ENCODE peak calls at places on chromosome 20, in nine cellular contexts. One of them, this sample, is unnamed.
A peak's percentile ranks its signal among the peaks of the same experiment; 100 is the strongest.

GRCh38 chr20:43248341-43248740 is 58.6 kb upstream of the PTPRT start:
- DNase-seq in stimulated activated CD4-positive, alpha-beta T cell treated with anti-CD3 and anti-CD28 coated beads, Interleukin-2, amount 100 ng/mL, for 48 hours: no peak
- DNase-seq in substantia nigra: no peak
- DNase-seq in iPS DF 6.9: no peak
- DNase-seq in HCT116: no peak
- DNase-seq in activated T-helper 1 cell treated with anti-CD3 and anti-CD28 coated beads, Interleukin-12 subunit alpha, Interleukin-12 subunit beta, Interleukin-2, Interleukin-4 antibody, amounts not matched to agents 30 ng/mL and 10 ng/mL and 1 ng/mL, durations not matched to agents 14 hours and 24 hours and 36 hours: no peak
- DNase-seq in NCI-H1105: no peak
- DNase-seq in NAMALWA: no peak
- DNase-seq in Caki2: no peak
- DNase-seq in this sample: no peak

GRCh38 chr20:36624925-36625324 is 19.3 kb downstream of the RAB5IF start:
- DNase-seq in stimulated activated CD4-positive, alpha-beta T cell treated with anti-CD3 and anti-CD28 coated beads, Interleukin-2, amount 100 ng/mL, for 48 hours: no peak
- DNase-seq in substantia nigra: no peak
- DNase-seq in iPS DF 6.9: no peak
- DNase-seq in HCT116: no peak
- DNase-seq in activated T-helper 1 cell treated with anti-CD3 and anti-CD28 coated beads, Interleukin-12 subunit alpha, Interleukin-12 subunit beta, Interleukin-2, Interleukin-4 antibody, amounts not matched to agents 30 ng/mL and 10 ng/mL and 1 ng/mL, durations not matched to agents 14 hours and 24 hours and 36 hours: no peak
- DNase-seq in NCI-H1105: no peak
- DNase-seq in NAMALWA: no peak
- DNase-seq in Caki2: no peak
- DNase-seq in this sample: no peak

GRCh38 chr20:4989570-4989969 is 11.7 kb downstream of the SLC23A2 start:
- DNase-seq in stimulated activated CD4-positive, alpha-beta T cell treated with anti-CD3 and anti-CD28 coated beads, Interleukin-2, amount 100 ng/mL, for 48 hours: no peak
- DNase-seq in substantia nigra: no peak
- DNase-seq in iPS DF 6.9: no peak
- DNase-seq in HCT116: no peak
- DNase-seq in activated T-helper 1 cell treated with anti-CD3 and anti-CD28 coated beads, Interleukin-12 subunit alpha, Interleukin-12 subunit beta, Interleukin-2, Interleukin-4 antibody, amounts not matched to agents 30 ng/mL and 10 ng/mL and 1 ng/mL, durations not matched to agents 14 hours and 24 hours and 36 hours: no peak
- DNase-seq in NCI-H1105: no peak
- DNase-seq in NAMALWA: peak; percentile 91
- DNase-seq in Caki2: no peak
- DNase-seq in this sample: no peak

GRCh38 chr20:52150440-52151258 is 40.9 kb downstream of the ZFP64 start:
- DNase-seq in stimulated activated CD4-positive, alpha-beta T cell treated with anti-CD3 and anti-CD28 coated beads, Interleukin-2, amount 100 ng/mL, for 48 hours: peak; percentile 17
- DNase-seq in substantia nigra: no peak
- DNase-seq in iPS DF 6.9: peak; percentile 29
- DNase-seq in HCT116: peak; percentile 33
- DNase-seq in activated T-helper 1 cell treated with anti-CD3 and anti-CD28 coated beads, Interleukin-12 subunit alpha, Interleukin-12 subunit beta, Interleukin-2, Interleukin-4 antibody, amounts not matched to agents 30 ng/mL and 10 ng/mL and 1 ng/mL, durations not matched to agents 14 hours and 24 hours and 36 hours: no peak
- DNase-seq in NCI-H1105: peak; percentile 23
- DNase-seq in NAMALWA: peak; percentile 62
- DNase-seq in Caki2: peak; percentile 31
- DNase-seq in this sample: no peak

GRCh38 chr20:51067792-51068191 is 44.9 kb upstream of the KCNG1 start:
- DNase-seq in stimulated activated CD4-positive, alpha-beta T cell treated with anti-CD3 and anti-CD28 coated beads, Interleukin-2, amount 100 ng/mL, for 48 hours: no peak
- DNase-seq in substantia nigra: no peak
- DNase-seq in iPS DF 6.9: no peak
- DNase-seq in HCT116: no peak
- DNase-seq in activated T-helper 1 cell treated with anti-CD3 and anti-CD28 coated beads, Interleukin-12 subunit alpha, Interleukin-12 subunit beta, Interleukin-2, Interleukin-4 antibody, amounts not matched to agents 30 ng/mL and 10 ng/mL and 1 ng/mL, durations not matched to agents 14 hours and 24 hours and 36 hours: no peak
- DNase-seq in NCI-H1105: no peak
- DNase-seq in NAMALWA: no peak
- DNase-seq in Caki2: no peak
- DNase-seq in this sample: no peak

GRCh38 chr20:62646851-62647520 is 4.7 kb downstream of the SLCO4A1 start:
- DNase-seq in stimulated activated CD4-positive, alpha-beta T cell treated with anti-CD3 and anti-CD28 coated beads, Interleukin-2, amount 100 ng/mL, for 48 hours: no peak
- DNase-seq in substantia nigra: no peak
- DNase-seq in iPS DF 6.9: no peak
- DNase-seq in HCT116: no peak
- DNase-seq in activated T-helper 1 cell treated with anti-CD3 and anti-CD28 coated beads, Interleukin-12 subunit alpha, Interleukin-12 subunit beta, Interleukin-2, Interleukin-4 antibody, amounts not matched to agents 30 ng/mL and 10 ng/mL and 1 ng/mL, durations not matched to agents 14 hours and 24 hours and 36 hours: no peak
- DNase-seq in NCI-H1105: no peak
- DNase-seq in NAMALWA: peak; percentile 40
- DNase-seq in Caki2: no peak
- DNase-seq in this sample: no peak

GRCh38 chr20:34300809-34301586 is 2.2 kb downstream of the AHCY start:
- DNase-seq in stimulated activated CD4-positive, alpha-beta T cell treated with anti-CD3 and anti-CD28 coated beads, Interleukin-2, amount 100 ng/mL, for 48 hours: no peak
- DNase-seq in substantia nigra: no peak
- DNase-seq in iPS DF 6.9: no peak
- DNase-seq in HCT116: no peak
- DNase-seq in activated T-helper 1 cell treated with anti-CD3 and anti-CD28 coated beads, Interleukin-12 subunit alpha, Interleukin-12 subunit beta, Interleukin-2, Interleukin-4 antibody, amounts not matched to agents 30 ng/mL and 10 ng/mL and 1 ng/mL, durations not matched to agents 14 hours and 24 hours and 36 hours: no peak
- DNase-seq in NCI-H1105: no peak
- DNase-seq in NAMALWA: peak; percentile 31
- DNase-seq in Caki2: no peak
- DNase-seq in this sample: no peak

GRCh38 chr20:25285856-25286798 is 38.2 kb downstream of the PYGB start:
- DNase-seq in stimulated activated CD4-positive, alpha-beta T cell treated with anti-CD3 and anti-CD28 coated beads, Interleukin-2, amount 100 ng/mL, for 48 hours: no peak
- DNase-seq in substantia nigra: no peak
- DNase-seq in iPS DF 6.9: no peak
- DNase-seq in HCT116: no peak
- DNase-seq in activated T-helper 1 cell treated with anti-CD3 and anti-CD28 coated beads, Interleukin-12 subunit alpha, Interleukin-12 subunit beta, Interleukin-2, Interleukin-4 antibody, amounts not matched to agents 30 ng/mL and 10 ng/mL and 1 ng/mL, durations not matched to agents 14 hours and 24 hours and 36 hours: no peak
- DNase-seq in NCI-H1105: no peak
- DNase-seq in NAMALWA: no peak
- DNase-seq in Caki2: no peak
- DNase-seq in this sample: no peak

GRCh38 chr20:21102691-21103311 is 3.4 kb downstream of the LINC00237 start:
- DNase-seq in stimulated activated CD4-positive, alpha-beta T cell treated with anti-CD3 and anti-CD28 coated beads, Interleukin-2, amount 100 ng/mL, for 48 hours: no peak
- DNase-seq in substantia nigra: peak; percentile 64
- DNase-seq in iPS DF 6.9: no peak
- DNase-seq in HCT116: no peak
- DNase-seq in activated T-helper 1 cell treated with anti-CD3 and anti-CD28 coated beads, Interleukin-12 subunit alpha, Interleukin-12 subunit beta, Interleukin-2, Interleukin-4 antibody, amounts not matched to agents 30 ng/mL and 10 ng/mL and 1 ng/mL, durations not matched to agents 14 hours and 24 hours and 36 hours: peak; percentile 38
- DNase-seq in NCI-H1105: no peak
- DNase-seq in NAMALWA: no peak
- DNase-seq in Caki2: no peak
- DNase-seq in this sample: no peak

GRCh38 chr20:43820742-43821330 is 93.8 kb upstream of the TOX2 start:
- DNase-seq in stimulated activated CD4-positive, alpha-beta T cell treated with anti-CD3 and anti-CD28 coated beads, Interleukin-2, amount 100 ng/mL, for 48 hours: no peak
- DNase-seq in substantia nigra: no peak
- DNase-seq in iPS DF 6.9: no peak
- DNase-seq in HCT116: no peak
- DNase-seq in activated T-helper 1 cell treated with anti-CD3 and anti-CD28 coated beads, Interleukin-12 subunit alpha, Interleukin-12 subunit beta, Interleukin-2, Interleukin-4 antibody, amounts not matched to agents 30 ng/mL and 10 ng/mL and 1 ng/mL, durations not matched to agents 14 hours and 24 hours and 36 hours: no peak
- DNase-seq in NCI-H1105: no peak
- DNase-seq in NAMALWA: no peak
- DNase-seq in Caki2: no peak
- DNase-seq in this sample: no peak

GRCh38 chr20:13325033-13325432 is 104.0 kb downstream of the ISM1 start:
- DNase-seq in stimulated activated CD4-positive, alpha-beta T cell treated with anti-CD3 and anti-CD28 coated beads, Interleukin-2, amount 100 ng/mL, for 48 hours: no peak
- DNase-seq in substantia nigra: no peak
- DNase-seq in iPS DF 6.9: peak; percentile 73
- DNase-seq in HCT116: peak; percentile 18
- DNase-seq in activated T-helper 1 cell treated with anti-CD3 and anti-CD28 coated beads, Interleukin-12 subunit alpha, Interleukin-12 subunit beta, Interleukin-2, Interleukin-4 antibody, amounts not matched to agents 30 ng/mL and 10 ng/mL and 1 ng/mL, durations not matched to agents 14 hours and 24 hours and 36 hours: no peak
- DNase-seq in NCI-H1105: no peak
- DNase-seq in NAMALWA: peak; percentile 15
- DNase-seq in Caki2: peak; percentile 55
- DNase-seq in this sample: no peak

GRCh38 chr20:3686867-3687321 is 5.1 kb upstream of the ADAM33 start:
- DNase-seq in stimulated activated CD4-positive, alpha-beta T cell treated with anti-CD3 and anti-CD28 coated beads, Interleukin-2, amount 100 ng/mL, for 48 hours: no peak
- DNase-seq in substantia nigra: peak; percentile 64
- DNase-seq in iPS DF 6.9: no peak
- DNase-seq in HCT116: no peak
- DNase-seq in activated T-helper 1 cell treated with anti-CD3 and anti-CD28 coated beads, Interleukin-12 subunit alpha, Interleukin-12 subunit beta, Interleukin-2, Interleukin-4 antibody, amounts not matched to agents 30 ng/mL and 10 ng/mL and 1 ng/mL, durations not matched to agents 14 hours and 24 hours and 36 hours: no peak
- DNase-seq in NCI-H1105: no peak
- DNase-seq in NAMALWA: no peak
- DNase-seq in Caki2: peak; percentile 23
- DNase-seq in this sample: no peak

GRCh38 chr20:59063358-59064213 is 21.0 kb upstream of the PRELID3B start:
- DNase-seq in stimulated activated CD4-positive, alpha-beta T cell treated with anti-CD3 and anti-CD28 coated beads, Interleukin-2, amount 100 ng/mL, for 48 hours: no peak
- DNase-seq in substantia nigra: no peak
- DNase-seq in iPS DF 6.9: no peak
- DNase-seq in HCT116: peak; percentile 75
- DNase-seq in activated T-helper 1 cell treated with anti-CD3 and anti-CD28 coated beads, Interleukin-12 subunit alpha, Interleukin-12 subunit beta, Interleukin-2, Interleukin-4 antibody, amounts not matched to agents 30 ng/mL and 10 ng/mL and 1 ng/mL, durations not matched to agents 14 hours and 24 hours and 36 hours: no peak
- DNase-seq in NCI-H1105: no peak
- DNase-seq in NAMALWA: no peak
- DNase-seq in Caki2: peak; percentile 53
- DNase-seq in this sample: no peak

GRCh38 chr20:63284083-63284440 is 8.9 kb upstream of the COL20A1 start:
- DNase-seq in stimulated activated CD4-positive, alpha-beta T cell treated with anti-CD3 and anti-CD28 coated beads, Interleukin-2, amount 100 ng/mL, for 48 hours: no peak
- DNase-seq in substantia nigra: no peak
- DNase-seq in iPS DF 6.9: no peak
- DNase-seq in HCT116: no peak
- DNase-seq in activated T-helper 1 cell treated with anti-CD3 and anti-CD28 coated beads, Interleukin-12 subunit alpha, Interleukin-12 subunit beta, Interleukin-2, Interleukin-4 antibody, amounts not matched to agents 30 ng/mL and 10 ng/mL and 1 ng/mL, durations not matched to agents 14 hours and 24 hours and 36 hours: no peak
- DNase-seq in NCI-H1105: no peak
- DNase-seq in NAMALWA: no peak
- DNase-seq in Caki2: no peak
- DNase-seq in this sample: no peak

GRCh38 chr20:55155360-55155759 is 680.0 kb downstream of the DOK5 start:
- DNase-seq in stimulated activated CD4-positive, alpha-beta T cell treated with anti-CD3 and anti-CD28 coated beads, Interleukin-2, amount 100 ng/mL, for 48 hours: no peak
- DNase-seq in substantia nigra: no peak
- DNase-seq in iPS DF 6.9: no peak
- DNase-seq in HCT116: no peak
- DNase-seq in activated T-helper 1 cell treated with anti-CD3 and anti-CD28 coated beads, Interleukin-12 subunit alpha, Interleukin-12 subunit beta, Interleukin-2, Interleukin-4 antibody, amounts not matched to agents 30 ng/mL and 10 ng/mL and 1 ng/mL, durations not matched to agents 14 hours and 24 hours and 36 hours: no peak
- DNase-seq in NCI-H1105: no peak
- DNase-seq in NAMALWA: no peak
- DNase-seq in Caki2: no peak
- DNase-seq in this sample: no peak

GRCh38 chr20:57964011-57964862 is 254.4 kb upstream of the PMEPA1 start:
- DNase-seq in stimulated activated CD4-positive, alpha-beta T cell treated with anti-CD3 and anti-CD28 coated beads, Interleukin-2, amount 100 ng/mL, for 48 hours: no peak
- DNase-seq in substantia nigra: peak; percentile 63
- DNase-seq in iPS DF 6.9: no peak
- DNase-seq in HCT116: no peak
- DNase-seq in activated T-helper 1 cell treated with anti-CD3 and anti-CD28 coated beads, Interleukin-12 subunit alpha, Interleukin-12 subunit beta, Interleukin-2, Interleukin-4 antibody, amounts not matched to agents 30 ng/mL and 10 ng/mL and 1 ng/mL, durations not matched to agents 14 hours and 24 hours and 36 hours: no peak
- DNase-seq in NCI-H1105: no peak
- DNase-seq in NAMALWA: no peak
- DNase-seq in Caki2: no peak
- DNase-seq in this sample: no peak

GRCh38 chr20:12241065-12241464 is 323.4 kb downstream of the BTBD3 start:
- DNase-seq in stimulated activated CD4-positive, alpha-beta T cell treated with anti-CD3 and anti-CD28 coated beads, Interleukin-2, amount 100 ng/mL, for 48 hours: no peak
- DNase-seq in substantia nigra: no peak
- DNase-seq in iPS DF 6.9: no peak
- DNase-seq in HCT116: no peak
- DNase-seq in activated T-helper 1 cell treated with anti-CD3 and anti-CD28 coated beads, Interleukin-12 subunit alpha, Interleukin-12 subunit beta, Interleukin-2, Interleukin-4 antibody, amounts not matched to agents 30 ng/mL and 10 ng/mL and 1 ng/mL, durations not matched to agents 14 hours and 24 hours and 36 hours: no peak
- DNase-seq in NCI-H1105: peak; percentile 41
- DNase-seq in NAMALWA: no peak
- DNase-seq in Caki2: no peak
- DNase-seq in this sample: no peak

GRCh38 chr20:52379723-52380336 is 188.3 kb upstream of the ZFP64 start:
- DNase-seq in stimulated activated CD4-positive, alpha-beta T cell treated with anti-CD3 and anti-CD28 coated beads, Interleukin-2, amount 100 ng/mL, for 48 hours: peak; percentile 46
- DNase-seq in substantia nigra: no peak
- DNase-seq in iPS DF 6.9: peak; percentile 16
- DNase-seq in HCT116: no peak
- DNase-seq in activated T-helper 1 cell treated with anti-CD3 and anti-CD28 coated beads, Interleukin-12 subunit alpha, Interleukin-12 subunit beta, Interleukin-2, Interleukin-4 antibody, amounts not matched to agents 30 ng/mL and 10 ng/mL and 1 ng/mL, durations not matched to agents 14 hours and 24 hours and 36 hours: no peak
- DNase-seq in NCI-H1105: no peak
- DNase-seq in NAMALWA: peak; percentile 30
- DNase-seq in Caki2: peak; percentile 20
- DNase-seq in this sample: peak; percentile 7

GRCh38 chr20:62744761-62745160 is 36.1 kb downstream of the NTSR1 start:
- DNase-seq in stimulated activated CD4-positive, alpha-beta T cell treated with anti-CD3 and anti-CD28 coated beads, Interleukin-2, amount 100 ng/mL, for 48 hours: no peak
- DNase-seq in substantia nigra: no peak
- DNase-seq in iPS DF 6.9: no peak
- DNase-seq in HCT116: no peak
- DNase-seq in activated T-helper 1 cell treated with anti-CD3 and anti-CD28 coated beads, Interleukin-12 subunit alpha, Interleukin-12 subunit beta, Interleukin-2, Interleukin-4 antibody, amounts not matched to agents 30 ng/mL and 10 ng/mL and 1 ng/mL, durations not matched to agents 14 hours and 24 hours and 36 hours: no peak
- DNase-seq in NCI-H1105: no peak
- DNase-seq in NAMALWA: no peak
- DNase-seq in Caki2: no peak
- DNase-seq in this sample: no peak

GRCh38 chr20:41632896-41633295 is 14.7 kb upstream of the CHD6 start:
- DNase-seq in stimulated activated CD4-positive, alpha-beta T cell treated with anti-CD3 and anti-CD28 coated beads, Interleukin-2, amount 100 ng/mL, for 48 hours: no peak
- DNase-seq in substantia nigra: no peak
- DNase-seq in iPS DF 6.9: no peak
- DNase-seq in HCT116: no peak
- DNase-seq in activated T-helper 1 cell treated with anti-CD3 and anti-CD28 coated beads, Interleukin-12 subunit alpha, Interleukin-12 subunit beta, Interleukin-2, Interleukin-4 antibody, amounts not matched to agents 30 ng/mL and 10 ng/mL and 1 ng/mL, durations not matched to agents 14 hours and 24 hours and 36 hours: no peak
- DNase-seq in NCI-H1105: no peak
- DNase-seq in NAMALWA: no peak
- DNase-seq in Caki2: no peak
- DNase-seq in this sample: no peak

GRCh38 chr20:31894980-31895675 is 24.7 kb downstream of the TTLL9 start:
- DNase-seq in stimulated activated CD4-positive, alpha-beta T cell treated with anti-CD3 and anti-CD28 coated beads, Interleukin-2, amount 100 ng/mL, for 48 hours: no peak
- DNase-seq in substantia nigra: peak; percentile 32
- DNase-seq in iPS DF 6.9: no peak
- DNase-seq in HCT116: no peak
- DNase-seq in activated T-helper 1 cell treated with anti-CD3 and anti-CD28 coated beads, Interleukin-12 subunit alpha, Interleukin-12 subunit beta, Interleukin-2, Interleukin-4 antibody, amounts not matched to agents 30 ng/mL and 10 ng/mL and 1 ng/mL, durations not matched to agents 14 hours and 24 hours and 36 hours: no peak
- DNase-seq in NCI-H1105: no peak
- DNase-seq in NAMALWA: peak; percentile 93
- DNase-seq in Caki2: no peak
- DNase-seq in this sample: no peak

GRCh38 chr20:23118144-23118543 is 32.0 kb upstream of the CD93 start:
- DNase-seq in stimulated activated CD4-positive, alpha-beta T cell treated with anti-CD3 and anti-CD28 coated beads, Interleukin-2, amount 100 ng/mL, for 48 hours: no peak
- DNase-seq in substantia nigra: no peak
- DNase-seq in iPS DF 6.9: no peak
- DNase-seq in HCT116: no peak
- DNase-seq in activated T-helper 1 cell treated with anti-CD3 and anti-CD28 coated beads, Interleukin-12 subunit alpha, Interleukin-12 subunit beta, Interleukin-2, Interleukin-4 antibody, amounts not matched to agents 30 ng/mL and 10 ng/mL and 1 ng/mL, durations not matched to agents 14 hours and 24 hours and 36 hours: no peak
- DNase-seq in NCI-H1105: no peak
- DNase-seq in NAMALWA: no peak
- DNase-seq in Caki2: no peak
- DNase-seq in this sample: no peak

GRCh38 chr20:8176276-8176675 is 44.2 kb downstream of the PLCB1 start:
- DNase-seq in stimulated activated CD4-positive, alpha-beta T cell treated with anti-CD3 and anti-CD28 coated beads, Interleukin-2, amount 100 ng/mL, for 48 hours: no peak
- DNase-seq in substantia nigra: no peak
- DNase-seq in iPS DF 6.9: no peak
- DNase-seq in HCT116: no peak
- DNase-seq in activated T-helper 1 cell treated with anti-CD3 and anti-CD28 coated beads, Interleukin-12 subunit alpha, Interleukin-12 subunit beta, Interleukin-2, Interleukin-4 antibody, amounts not matched to agents 30 ng/mL and 10 ng/mL and 1 ng/mL, durations not matched to agents 14 hours and 24 hours and 36 hours: no peak
- DNase-seq in NCI-H1105: no peak
- DNase-seq in NAMALWA: no peak
- DNase-seq in Caki2: no peak
- DNase-seq in this sample: no peak

GRCh38 chr20:57190536-57191265 is 75.7 kb downstream of the BMP7 start:
- DNase-seq in stimulated activated CD4-positive, alpha-beta T cell treated with anti-CD3 and anti-CD28 coated beads, Interleukin-2, amount 100 ng/mL, for 48 hours: no peak
- DNase-seq in substantia nigra: no peak
- DNase-seq in iPS DF 6.9: no peak
- DNase-seq in HCT116: no peak
- DNase-seq in activated T-helper 1 cell treated with anti-CD3 and anti-CD28 coated beads, Interleukin-12 subunit alpha, Interleukin-12 subunit beta, Interleukin-2, Interleukin-4 antibody, amounts not matched to agents 30 ng/mL and 10 ng/mL and 1 ng/mL, durations not matched to agents 14 hours and 24 hours and 36 hours: no peak
- DNase-seq in NCI-H1105: no peak
- DNase-seq in NAMALWA: no peak
- DNase-seq in Caki2: peak; percentile 15
- DNase-seq in this sample: no peak

GRCh38 chr20:42649716-42650115 is 540.0 kb downstream of the PTPRT start:
- DNase-seq in stimulated activated CD4-positive, alpha-beta T cell treated with anti-CD3 and anti-CD28 coated beads, Interleukin-2, amount 100 ng/mL, for 48 hours: no peak
- DNase-seq in substantia nigra: no peak
- DNase-seq in iPS DF 6.9: no peak
- DNase-seq in HCT116: no peak
- DNase-seq in activated T-helper 1 cell treated with anti-CD3 and anti-CD28 coated beads, Interleukin-12 subunit alpha, Interleukin-12 subunit beta, Interleukin-2, Interleukin-4 antibody, amounts not matched to agents 30 ng/mL and 10 ng/mL and 1 ng/mL, durations not matched to agents 14 hours and 24 hours and 36 hours: no peak
- DNase-seq in NCI-H1105: no peak
- DNase-seq in NAMALWA: no peak
- DNase-seq in Caki2: no peak
- DNase-seq in this sample: no peak

GRCh38 chr20:61699184-61700066 is 366.3 kb downstream of the TAF4 start:
- DNase-seq in stimulated activated CD4-positive, alpha-beta T cell treated with anti-CD3 and anti-CD28 coated beads, Interleukin-2, amount 100 ng/mL, for 48 hours: no peak
- DNase-seq in substantia nigra: no peak
- DNase-seq in iPS DF 6.9: no peak
- DNase-seq in HCT116: no peak
- DNase-seq in activated T-helper 1 cell treated with anti-CD3 and anti-CD28 coated beads, Interleukin-12 subunit alpha, Interleukin-12 subunit beta, Interleukin-2, Interleukin-4 antibody, amounts not matched to agents 30 ng/mL and 10 ng/mL and 1 ng/mL, durations not matched to agents 14 hours and 24 hours and 36 hours: no peak
- DNase-seq in NCI-H1105: no peak
- DNase-seq in NAMALWA: no peak
- DNase-seq in Caki2: no peak
- DNase-seq in this sample: no peak

GRCh38 chr20:34403908-34404307 is 40.8 kb downstream of the ITCH start:
- DNase-seq in stimulated activated CD4-positive, alpha-beta T cell treated with anti-CD3 and anti-CD28 coated beads, Interleukin-2, amount 100 ng/mL, for 48 hours: no peak
- DNase-seq in substantia nigra: no peak
- DNase-seq in iPS DF 6.9: no peak
- DNase-seq in HCT116: no peak
- DNase-seq in activated T-helper 1 cell treated with anti-CD3 and anti-CD28 coated beads, Interleukin-12 subunit alpha, Interleukin-12 subunit beta, Interleukin-2, Interleukin-4 antibody, amounts not matched to agents 30 ng/mL and 10 ng/mL and 1 ng/mL, durations not matched to agents 14 hours and 24 hours and 36 hours: no peak
- DNase-seq in NCI-H1105: no peak
- DNase-seq in NAMALWA: peak; percentile 87
- DNase-seq in Caki2: no peak
- DNase-seq in this sample: no peak

This sample was measured in NCI-H2107.